ENCODE peak calls at places on chromosomes 16 and 17, in nine cellular contexts. G is activated CD4-positive, CD25-positive, alpha-beta regulatory T cell treated with anti-CD3 and anti-CD28 coated beads, Interleukin-2, amount 50 U/mL, for 16 hours; W is GM20000; P is mesothelial cell of epicardium; J is nephron progenitor cell; L is dermis microvascular lymphatic vessel endothelial cell; E is cardiac fibroblast; C is stomach; H is sciatic nerve. X is an unnamed sample.

GRCh38 chr17:47694018-47694817 is at the start of gene TBKBP1:
- DNase-seq in P (peak), J (peak), C (no peak), L (peak), E (peak), G (no peak), H (peak), W (peak), X (peak)

GRCh38 chr16:51151435-51151950 is 423 bp upstream of the SALL1 start:
- DNase-seq in G (no peak), P (no peak), L (no peak), C (peak), E (peak), W (no peak), H (no peak), J (peak), X (no peak)

GRCh38 chr17:79088266-79088996 is 13.8 kb downstream of the ENGASE start:
- DNase-seq in E (no peak), H (no peak), W (no peak), J (no peak), L (no peak), C (no peak), P (no peak), G (no peak), X (no peak)

GRCh38 chr16:83813818-83814653 is 6.3 kb downstream of the HSBP1 start:
- DNase-seq in P (no peak), H (peak), E (peak), J (no peak), L (no peak), G (no peak), C (no peak), W (no peak), X (no peak)

GRCh38 chr16:14600164-14600563 is 29.9 kb downstream of the PARN start:
- DNase-seq in H (no peak), C (no peak), E (peak), P (no peak), W (no peak), L (no peak), J (no peak), G (no peak), X (no peak)

GRCh38 chr17:75849304-75849695 is 5.1 kb upstream of the UNC13D start:
- DNase-seq in C (no peak), G (no peak), J (no peak), H (no peak), E (no peak), P (no peak), L (no peak), W (no peak), X (no peak)

GRCh38 chr17:79676796-79677195 is 53.9 kb upstream of the ENPP7 start:
- DNase-seq in C (no peak), L (no peak), P (no peak), H (no peak), G (no peak), E (no peak), W (no peak), J (no peak), X (no peak)

GRCh38 chr17:27049104-27049784 is 244.7 kb upstream of the WSB1 start:
- DNase-seq in L (no peak), H (no peak), W (no peak), G (no peak), C (no peak), P (no peak), E (no peak), J (no peak), X (no peak)

GRCh38 chr17:55816532-55817272 is 65.9 kb downstream of the PCTP start:
- DNase-seq in L (peak), E (no peak), G (no peak), H (no peak), P (no peak), C (no peak), W (no peak), J (no peak), X (no peak)

GRCh38 chr17:58249270-58250133 is 11.1 kb downstream of the LPO start:
- DNase-seq in W (peak), L (peak), P (peak), C (peak), J (peak), G (peak), E (peak), H (peak), X (peak)

GRCh38 chr17:41625602-41626001 is 1.2 kb upstream of the KRT17 start:
- DNase-seq in G (no peak), E (no peak), L (no peak), W (no peak), H (no peak), P (no peak), J (no peak), C (no peak), X (no peak)

GRCh38 chr16:55597928-55598327 is 31.4 kb downstream of the CAPNS2 start:
- DNase-seq in G (no peak), P (no peak), W (no peak), C (no peak), H (no peak), J (no peak), E (no peak), L (no peak), X (no peak)

GRCh38 chr17:82400206-82400605 is 17.9 kb upstream of the HEXD start:
- DNase-seq in C (no peak), H (no peak), P (no peak), L (no peak), E (peak), W (no peak), J (no peak), G (no peak), X (no peak)

GRCh38 chr17:2893422-2893914 is 97.2 kb downstream of the RAP1GAP2 start:
- DNase-seq in L (no peak), C (peak), W (no peak), G (no peak), J (no peak), P (no peak), H (no peak), E (no peak), X (no peak)

GRCh38 chr16:55014022-55014421 is 83.4 kb downstream of the IRX5 start:
- DNase-seq in C (no peak), G (no peak), J (no peak), P (no peak), W (no peak), H (no peak), E (no peak), L (no peak), X (no peak)

GRCh38 chr16:85980686-85981085 is 81.7 kb downstream of the IRF8 start:
- DNase-seq in G (no peak), E (no peak), C (no peak), L (no peak), W (no peak), H (no peak), P (no peak), J (no peak), X (no peak)

GRCh38 chr17:61436995-61437704 is 15.1 kb upstream of the TBX4 start:
- DNase-seq in C (no peak), H (no peak), L (no peak), W (no peak), E (no peak), G (no peak), P (no peak), J (no peak), X (no peak)

GRCh38 chr17:79623786-79624657 is 13.2 kb upstream of the RBFOX3 start:
- DNase-seq in L (no peak), P (peak), W (no peak), C (no peak), H (peak), G (no peak), J (no peak), E (no peak), X (no peak)

GRCh38 chr16:57432989-57433388 is 14.2 kb downstream of the CIAPIN1 start:
- DNase-seq in W (no peak), G (no peak), P (no peak), E (no peak), J (no peak), H (no peak), C (peak), L (no peak), X (no peak)

GRCh38 chr17:4858880-4859260 is 25.7 kb downstream of the MINK1 start:
- DNase-seq in C (peak), E (peak), J (no peak), W (no peak), L (no peak), H (no peak), P (no peak), G (no peak), X (no peak)

GRCh38 chr17:7882068-7882467 is 6.5 kb upstream of the CHD3 start:
- DNase-seq in J (no peak), L (no peak), C (no peak), W (no peak), G (no peak), P (no peak), H (no peak), E (no peak), X (no peak)

GRCh38 chr17:48499743-48500434 is 30.9 kb downstream of the HOXB1 start:
- DNase-seq in J (no peak), W (no peak), L (no peak), H (no peak), P (no peak), C (no peak), G (no peak), E (no peak), X (no peak)

GRCh38 chr16:49456763-49457162 is 83.2 kb downstream of the C16orf78 start:
- DNase-seq in E (no peak), P (no peak), H (peak), G (no peak), L (no peak), C (peak), J (no peak), W (no peak), X (no peak)

GRCh38 chr16:11196286-11196828 is 59.6 kb downstream of the SOCS1 start:
- DNase-seq in E (no peak), W (no peak), G (no peak), J (no peak), L (no peak), C (no peak), H (no peak), P (no peak), X (no peak)

GRCh38 chr16:57299009-57299718 is 14.7 kb upstream of the PLLP start:
- DNase-seq in J (peak), P (no peak), L (no peak), C (peak), W (no peak), E (no peak), G (no peak), H (peak), X (no peak)

GRCh38 chr17:82204831-82205719 is 7.6 kb downstream of the CCDC57 start:
- DNase-seq in W (no peak), J (no peak), H (no peak), G (no peak), E (peak), L (no peak), C (no peak), P (no peak), X (no peak)